ENCODE peak calls at places on chromosomes 7 and 10, in nine cellular contexts. J, R, P, L, G, D, E, Y and N are unnamed samples. For H3K9me3, the result is how much of the 10 kb centered on the place peaks cover.

GRCh38 chr7:43872401-43873165 is 3.3 kb upstream of the MRPS24 start:
- DNase-seq in J (no peak), L (peak), E (peak), R (peak), Y (no peak), P (peak), G (no peak), D (peak), N (no peak)

GRCh38 chr7:128705891-128706333 is 33.2 kb upstream of the CALU start:
- DNase-seq in P (peak), J (no peak), G (no peak), E (no peak), R (no peak), D (no peak), L (no peak), Y (no peak), N (no peak)

GRCh38 chr10:132605390-132605789 is 67.8 kb downstream of the INPP5A start:
- DNase-seq in E (no peak), R (no peak), P (no peak), J (no peak), G (no peak), D (no peak), Y (no peak), L (no peak), N (no peak)

GRCh38 chr7:3649250-3649649 is 348.2 kb downstream of the SDK1 start:
- DNase-seq in P (no peak), E (no peak), J (no peak), D (no peak), Y (no peak), R (no peak), G (no peak), L (no peak), N (no peak)

GRCh38 chr7:98399462-98399861 is 1.4 kb downstream of the BAIAP2L1 start:
- DNase-seq in D (no peak), J (no peak), R (no peak), P (peak), Y (no peak), E (no peak), L (no peak), G (no peak), N (no peak)

GRCh38 chr7:155383756-155384491 is 74.0 kb upstream of the EN2 start:
- DNase-seq in E (no peak), R (peak), G (no peak), D (no peak), J (no peak), L (no peak), Y (no peak), P (no peak), N (no peak)

GRCh38 chr7:29879609-29880008 is 73.3 kb downstream of the WIPF3 start:
- DNase-seq in R (peak), P (peak), Y (no peak), E (no peak), G (no peak), J (no peak), L (no peak), D (peak), N (no peak)

GRCh38 chr7:141369422-141369821 is 181.8 kb upstream of the AGK start:
- DNase-seq in P (no peak), J (peak), G (no peak), L (no peak), D (peak), R (no peak), E (peak), Y (no peak), N (no peak)

GRCh38 chr7:33719059-33719581 is 186.2 kb upstream of the BMPER start:
- DNase-seq in D (peak), Y (no peak), G (no peak), J (peak), E (no peak), L (peak), R (peak), P (peak), N (no peak)

GRCh38 chr10:4176500-4177281 is 391.7 kb upstream of the KLF6 start:
- DNase-seq in Y (no peak), L (no peak), P (no peak), G (no peak), D (no peak), J (no peak), R (no peak), E (no peak), N (no peak)

GRCh38 chr7:70694357-70694908 is 437.5 kb upstream of the GALNT17 start:
- DNase-seq in P (peak), Y (peak), G (peak), E (no peak), R (peak), J (peak), L (no peak), D (peak), N (peak)

GRCh38 chr7:130476287-130477001 is 15.4 kb upstream of the MEST start:
- DNase-seq in E (no peak), J (no peak), L (no peak), P (no peak), G (no peak), R (no peak), Y (no peak), D (no peak), N (no peak)

GRCh38 chr10:118950190-118950658 is 79.3 kb upstream of the NANOS1 start:
- DNase-seq in G (no peak), R (no peak), Y (no peak), P (peak), D (no peak), E (no peak), J (no peak), L (no peak), N (no peak)

GRCh38 chr7:51300762-51301674 is 15.6 kb downstream of the COBL start:
- DNase-seq in P (no peak), D (no peak), L (no peak), G (no peak), R (no peak), J (no peak), E (no peak), Y (no peak), N (no peak)
- H3K27ac ChIP-seq in P (no peak), D (peak), L (no peak), G (no peak), R (no peak), J (peak), E (no peak), Y (no peak), N (no peak)

DNA sequence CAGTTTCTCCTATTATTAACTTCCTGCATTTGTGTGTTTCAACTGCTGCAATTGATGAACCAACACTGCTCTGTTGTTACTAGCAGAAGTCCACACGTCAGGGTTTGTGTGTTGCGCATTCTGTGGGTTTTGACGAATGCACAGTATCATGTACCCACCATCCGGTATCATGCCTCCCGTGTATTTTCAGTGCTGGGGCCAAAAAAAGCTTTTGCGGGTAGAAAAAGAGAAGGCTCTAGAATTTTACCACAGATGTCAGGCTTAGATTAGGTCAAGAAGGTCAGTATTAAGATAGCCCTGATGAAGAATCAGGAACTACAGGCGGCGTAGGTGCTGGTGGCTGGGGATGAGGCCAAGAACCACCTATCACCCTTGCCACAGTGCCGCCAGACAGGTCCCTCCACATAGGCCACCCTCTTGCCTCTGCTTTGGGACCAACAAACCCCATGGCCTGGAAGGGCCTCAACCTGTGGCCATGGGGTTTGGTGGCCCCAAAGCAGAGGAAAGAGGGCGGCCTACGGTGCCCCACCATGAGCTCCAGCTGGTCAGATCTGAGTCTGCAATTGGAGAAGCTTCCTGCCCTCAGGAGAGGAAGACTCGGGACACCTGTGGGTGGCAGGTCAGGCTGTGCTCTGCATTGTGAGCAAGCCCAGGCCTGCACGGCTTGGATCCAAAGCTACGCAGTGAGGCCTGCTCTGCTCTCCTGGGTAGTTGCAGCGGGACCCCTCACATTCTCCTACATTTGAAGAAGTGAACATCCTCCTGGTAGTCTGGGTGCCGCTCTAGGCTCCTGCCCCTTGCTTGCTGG is 71.9 kb downstream of the MKI67 start:
- DNase-seq in Y (peak), D (no peak), L (no peak), J (no peak), E (no peak), G (no peak), R (no peak), P (no peak), N (no peak)
- H3K9me3 ChIP-seq in Y (under half), D (under half), L (under half), J (under half), E (under half), G (under half), R (under half), P (under half), N (under half)

DNA sequence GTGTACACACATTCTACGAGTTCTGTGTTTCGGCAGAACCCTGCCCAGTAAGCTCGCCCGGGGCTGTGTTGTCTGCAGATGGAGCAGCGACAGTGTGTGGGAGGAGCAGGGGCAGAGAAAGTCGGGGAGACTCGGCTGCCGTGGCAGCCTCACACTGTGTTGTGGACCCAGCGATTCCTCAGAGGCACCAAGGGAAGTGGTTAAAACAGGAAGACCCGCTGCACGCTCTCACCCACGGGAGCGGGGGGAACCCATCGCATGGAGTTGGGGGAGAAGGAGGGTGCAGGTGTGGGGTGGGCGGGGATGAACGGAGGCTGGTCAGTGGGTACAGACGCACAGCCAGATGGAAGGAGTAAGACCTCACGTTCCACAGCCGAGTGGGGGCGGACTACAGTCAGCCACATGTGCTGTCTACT is 250.2 kb downstream of the ELFN1 start:
- DNase-seq in P (no peak), E (no peak), L (no peak), R (peak), D (peak), Y (peak), G (peak), J (no peak), N (no peak)
- H3K4me3 ChIP-seq in P (no peak), E (no peak), L (peak), R (no peak), D (no peak), Y (peak), G (peak), J (no peak), N (no peak)

GRCh38 chr10:44965651-44966097 is 6.1 kb downstream of the RASSF4 start:
- DNase-seq in J (no peak), R (peak), E (no peak), L (no peak), P (no peak), Y (no peak), D (peak), G (no peak), N (no peak)

GRCh38 chr10:44966816-44967509 is 7.4 kb downstream of the RASSF4 start:
- DNase-seq in D (no peak), L (no peak), R (no peak), P (no peak), J (no peak), G (no peak), Y (no peak), E (no peak), N (no peak)

GRCh38 chr10:44965104-44965503 is 5.5 kb downstream of the RASSF4 start:
- DNase-seq in L (no peak), G (no peak), D (no peak), E (no peak), R (no peak), Y (no peak), J (no peak), P (no peak), N (no peak)

GRCh38 chr10:44967596-44967995 is 8.0 kb downstream of the RASSF4 start:
- DNase-seq in J (no peak), G (no peak), R (peak), Y (no peak), P (no peak), D (no peak), E (no peak), L (no peak), N (no peak)

DNA sequence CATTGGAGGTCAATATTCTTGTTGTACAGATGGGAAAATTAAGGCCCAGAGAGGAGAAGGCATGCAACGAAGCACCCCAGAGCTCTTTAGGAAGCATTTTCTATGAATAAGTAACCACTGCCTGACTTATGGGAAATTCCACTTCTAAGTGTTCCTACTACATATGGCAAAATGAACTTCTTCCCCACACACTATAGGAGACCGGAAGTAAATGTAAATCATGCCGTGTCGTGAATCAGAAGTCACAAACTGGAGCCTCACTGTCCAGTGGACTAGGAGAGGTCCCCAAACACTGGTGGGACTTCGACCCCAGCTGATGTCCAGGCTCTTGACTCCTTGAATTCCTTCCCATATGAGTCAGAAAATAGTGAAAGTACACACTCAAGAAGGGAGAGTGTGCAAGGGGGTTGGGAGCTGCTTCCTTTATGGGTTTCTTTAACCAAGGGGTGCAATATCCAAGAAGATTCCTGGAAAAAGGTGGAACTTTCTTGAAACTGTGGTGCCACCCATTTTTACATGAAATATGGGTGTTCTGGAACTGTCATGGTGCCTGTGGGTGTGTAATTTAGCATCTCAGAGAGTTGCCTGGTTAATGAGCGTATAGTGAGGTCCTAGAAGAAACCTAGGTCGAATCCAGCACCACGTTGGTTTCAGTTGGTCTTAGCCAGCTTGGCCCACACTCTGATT is 6.7 kb downstream of the RASSF4 start:
- DNase-seq in D (no peak), Y (no peak), R (no peak), E (no peak), P (no peak), J (no peak), L (no peak), G (no peak), N (no peak)
- H3K27ac ChIP-seq in D (peak), Y (peak), R (peak), E (no peak), P (no peak), J (peak), L (peak), G (no peak), N (no peak)

GRCh38 chr7:138520742-138521141 is 60.7 kb downstream of the TRIM24 start:
- DNase-seq in D (no peak), R (no peak), J (no peak), G (no peak), L (no peak), P (no peak), E (no peak), Y (no peak), N (no peak)
- H3K9me3 ChIP-seq in D (under half), R (under half), J (under half), G (under half), L (under half), P (under half), E (under half), Y (under half), N (under half)

GRCh38 chr10:20898851-20899250 is 1.7 kb upstream of the NEBL start:
- DNase-seq in L (no peak), G (no peak), Y (no peak), P (peak), D (no peak), J (no peak), E (no peak), R (no peak), N (no peak)

GRCh38 chr10:20893297-20893696 is 3.8 kb downstream of the NEBL start:
- DNase-seq in P (no peak), R (no peak), E (no peak), L (no peak), Y (no peak), G (no peak), D (no peak), J (no peak), N (no peak)

GRCh38 chr10:20901110-20901509 is 4.0 kb upstream of the NEBL start:
- DNase-seq in P (no peak), D (no peak), R (no peak), G (no peak), E (no peak), L (no peak), Y (no peak), J (no peak), N (no peak)

GRCh38 chr10:20892796-20893195 is 4.3 kb downstream of the NEBL start:
- DNase-seq in L (no peak), R (no peak), D (no peak), E (no peak), J (no peak), G (no peak), P (peak), Y (no peak), N (no peak)

GRCh38 chr10:20897146-20897834 is at the start of gene NEBL:
- DNase-seq in L (no peak), J (peak), D (no peak), R (no peak), P (peak), E (no peak), G (no peak), Y (no peak), N (no peak)
- H3K4me3 ChIP-seq in L (no peak), J (peak), D (peak), R (no peak), P (peak), E (no peak), G (no peak), Y (no peak), N (no peak)